ENCODE peak calls at places on chromosomes 5 and 9, in seven cellular contexts. P is A549, B is stomach, K is sigmoid colon, G is H1, V is suprapubic skin, U is upper lobe of left lung. R is an unnamed sample.
A peak's percentile ranks its signal among the peaks of the same experiment; 100 is the strongest.

GRCh38 chr5:115607935-115608334 is 5.7 kb upstream of the TICAM2 start:
- DNase-seq in P (no peak), B (no peak), K (no peak), G (no peak), V (no peak), U (no peak), R (no peak)

GRCh38 chr5:14109771-14110170 is 33.4 kb upstream of the TRIO start:
- DNase-seq in P (peak; percentile 12), B (no peak), K (no peak), G (no peak), V (no peak), U (no peak), R (no peak)

GRCh38 chr9:130323051-130323757 is 57.6 kb downstream of the HMCN2 start:
- DNase-seq in P (no peak), B (no peak), K (no peak), G (no peak), V (no peak), U (no peak), R (no peak)

GRCh38 chr9:119322137-119322695 is 47.0 kb downstream of the BRINP1 start:
- DNase-seq in P (no peak), B (no peak), K (no peak), G (no peak), V (no peak), U (peak; percentile 7), R (no peak)

GRCh38 chr5:150302301-150303069 is at the start of gene ARSI:
- DNase-seq in P (peak; percentile 62), B (no peak), K (peak; percentile 83), G (no peak), V (no peak), U (peak; percentile 88), R (peak; percentile 40)

GRCh38 chr5:180127682-180128670 is 56.4 kb upstream of the RNF130 start:
- DNase-seq in P (no peak), B (peak; percentile 21), K (no peak), G (no peak), V (peak; percentile 57), U (peak; percentile 63), R (no peak)

GRCh38 chr5:178143901-178144300 is 9.8 kb downstream of the NHP2 start:
- DNase-seq in P (no peak), B (no peak), K (peak; percentile 87), G (no peak), V (no peak), U (peak; percentile 91), R (peak; percentile 28)

GRCh38 chr5:38267372-38267771 is 9.0 kb downstream of the EGFLAM start:
- DNase-seq in P (no peak), B (no peak), K (no peak), G (no peak), V (no peak), U (no peak), R (no peak)

GRCh38 chr5:176466245-176466871 is 18.2 kb downstream of the FAF2 start:
- DNase-seq in P (peak; percentile 61), B (no peak), K (no peak), G (no peak), V (no peak), U (no peak), R (no peak)

GRCh38 chr9:121839726-121840500 is 188.5 kb downstream of the DAB2IP start:
- DNase-seq in P (no peak), B (no peak), K (peak; percentile 40), G (no peak), V (no peak), U (no peak), R (no peak)

GRCh38 chr5:78003914-78004313 is 227.8 kb upstream of the TBCA start:
- DNase-seq in P (no peak), B (no peak), K (no peak), G (no peak), V (no peak), U (no peak), R (no peak)

GRCh38 chr5:64384761-64385160 is 121.1 kb upstream of the RGS7BP start:
- DNase-seq in P (peak; percentile 19), B (no peak), K (no peak), G (no peak), V (no peak), U (no peak), R (no peak)

GRCh38 chr5:169004551-169004950 is 296.4 kb downstream of the SLIT3 start:
- DNase-seq in P (no peak), B (no peak), K (no peak), G (no peak), V (no peak), U (no peak), R (no peak)

GRCh38 chr5:95446560-95447221 is 55.5 kb downstream of the FAM81B start:
- DNase-seq in P (no peak), B (no peak), K (no peak), G (no peak), V (no peak), U (no peak), R (no peak)

GRCh38 chr5:87944553-87945320 is 323.9 kb downstream of the TMEM161B start:
- DNase-seq in P (no peak), B (peak; percentile 25), K (peak; percentile 66), G (peak; percentile 68), V (peak; percentile 58), U (no peak), R (no peak)

GRCh38 chr9:136759436-136760325 is 1.6 kb upstream of the LCN8 start:
- DNase-seq in P (no peak), B (no peak), K (peak; percentile 54), G (no peak), V (no peak), U (peak; percentile 47), R (no peak)

GRCh38 chr5:1402611-1403255 is 42.5 kb downstream of the SLC6A3 start:
- DNase-seq in P (no peak), B (no peak), K (no peak), G (no peak), V (peak; percentile 52), U (peak; percentile 68), R (no peak)

GRCh38 chr9:15927131-15927530 is 374.3 kb downstream of the CCDC171 start:
- DNase-seq in P (no peak), B (no peak), K (no peak), G (no peak), V (no peak), U (no peak), R (no peak)

GRCh38 chr5:31962928-31963327 is 211.2 kb downstream of the GOLPH3 start:
- DNase-seq in P (no peak), B (no peak), K (no peak), G (no peak), V (no peak), U (no peak), R (no peak)

GRCh38 chr5:173765661-173766060 is 122.5 kb upstream of the CPEB4 start:
- DNase-seq in P (no peak), B (no peak), K (no peak), G (no peak), V (no peak), U (no peak), R (no peak)

GRCh38 chr5:173763410-173763809 is 124.7 kb upstream of the CPEB4 start:
- DNase-seq in P (no peak), B (no peak), K (no peak), G (no peak), V (no peak), U (no peak), R (no peak)

GRCh38 chr5:173765030-173765644 is 123.0 kb upstream of the CPEB4 start:
- DNase-seq in P (no peak), B (no peak), K (no peak), G (no peak), V (no peak), U (no peak), R (no peak)

GRCh38 chr5:173762930-173763329 is 125.2 kb upstream of the CPEB4 start:
- DNase-seq in P (no peak), B (no peak), K (no peak), G (no peak), V (no peak), U (no peak), R (no peak)

DNA sequence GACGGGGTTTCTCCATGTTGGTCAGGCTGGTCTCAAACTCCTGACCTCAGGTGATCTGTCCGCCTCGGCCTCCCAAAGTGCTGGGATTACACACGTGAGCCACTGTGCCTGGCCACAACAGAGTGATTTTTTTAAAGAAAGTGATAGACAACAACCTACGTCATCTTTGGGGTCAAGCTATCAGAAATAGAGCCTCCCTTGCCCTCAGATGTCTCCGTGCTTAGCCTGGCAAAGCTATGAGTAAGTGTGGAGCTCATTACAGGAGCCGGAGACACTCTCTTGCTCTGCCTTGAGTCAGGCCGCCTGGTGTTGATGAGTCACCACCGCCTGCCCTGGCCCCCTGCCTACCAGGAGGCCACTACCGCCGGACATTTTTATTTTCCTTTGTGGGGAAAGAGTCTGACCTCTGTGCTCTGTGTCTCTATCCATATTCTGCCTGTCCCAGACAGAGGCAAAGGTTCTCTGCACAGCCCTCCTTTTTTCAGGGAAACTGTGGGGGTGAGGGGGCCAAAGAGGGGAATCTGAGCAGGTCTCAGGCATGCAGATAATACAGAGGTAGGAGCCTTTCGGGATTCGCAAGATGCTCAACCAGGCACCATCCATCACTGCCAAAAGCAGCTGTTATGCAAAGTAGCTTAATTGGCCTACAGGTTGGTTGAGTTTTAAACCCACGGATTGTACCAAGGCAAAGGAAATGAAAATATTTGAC is 123.7 kb upstream of the CPEB4 start:
- DNase-seq in P (peak; percentile 95), B (peak; percentile 84), K (peak; percentile 91), G (no peak), V (peak; percentile 89), U (peak; percentile 80), R (peak; percentile 61)
- TF ChIP-seq EP300 in P (peak; percentile 95), B (no peak), K (no peak), G (no peak), V (no peak), U (no peak), R (no peak)

DNA sequence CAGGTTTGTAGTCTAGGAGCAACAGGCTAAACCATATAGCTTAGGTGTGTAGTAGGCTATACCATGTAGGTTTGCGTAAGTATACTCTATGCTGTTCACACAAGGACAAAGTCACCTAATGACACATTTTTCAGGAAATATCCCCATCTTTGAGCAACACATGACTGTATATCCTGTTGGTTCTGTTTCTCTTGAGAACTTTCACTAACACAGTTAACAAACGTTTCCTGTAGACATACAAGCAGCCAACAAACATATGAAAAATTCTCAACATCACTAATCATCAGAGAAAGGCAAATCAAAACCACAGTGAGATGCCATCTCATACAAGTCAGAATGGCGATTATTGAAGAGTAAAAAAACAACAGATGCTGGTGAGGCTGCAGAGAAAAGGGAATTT is 68.2 kb downstream of the NR2F1-AS1 start:
- DNase-seq in P (no peak), B (no peak), K (no peak), G (no peak), V (no peak), U (no peak), R (no peak)
- TF ChIP-seq EP300 in P (no peak), B (no peak), K (no peak), G (no peak), V (no peak), U (no peak), R (no peak)

GRCh38 chr9:36006541-36006940 is 30.2 kb upstream of the RECK start:
- DNase-seq in P (no peak), B (no peak), K (no peak), G (no peak), V (no peak), U (no peak), R (no peak)
- TF ChIP-seq EP300 in P (no peak), B (no peak), K (no peak), G (no peak), V (no peak), U (no peak), R (no peak)

DNA sequence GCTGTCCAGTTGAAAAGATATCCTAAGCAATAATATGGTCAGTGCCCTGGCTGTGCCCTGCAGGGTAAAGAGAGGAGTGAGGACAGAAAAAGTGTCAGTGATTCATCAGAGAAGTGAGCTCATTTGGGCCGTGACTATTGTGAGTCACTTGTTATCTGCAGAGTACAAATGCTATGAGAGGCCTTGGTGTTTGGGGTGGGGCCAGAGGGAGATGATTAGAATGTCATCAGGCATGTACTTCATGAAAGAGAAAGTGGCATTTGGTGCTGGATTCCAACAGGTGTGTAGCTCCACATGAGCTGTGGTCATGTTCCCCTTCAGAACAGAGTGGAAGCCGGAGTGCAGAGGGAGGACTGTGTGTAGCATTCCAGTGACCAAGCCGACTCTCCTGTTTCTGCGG is 174.1 kb downstream of the KDM4C start:
- DNase-seq in P (peak; percentile 38), B (peak; percentile 41), K (no peak), G (no peak), V (no peak), U (no peak), R (peak; percentile 32)
- TF ChIP-seq EP300 in P (no peak), B (no peak), K (no peak), G (no peak), V (no peak), U (no peak), R (no peak)

R was measured in transverse colon.